ENCODE peak calls at places on chromosome 22, in four cellular contexts. O is NCI-H1105, S is nephron progenitor cell, B is non-pigmented ciliary epithelial cell. D is an unnamed sample.

GRCh38 chr22:23500508-23501208 is 79.4 kb downstream of the IGLL1 start:
- DNase-seq in O (peak; percentile 62), S (no peak), B (no peak), D (no peak)

GRCh38 chr22:20015971-20016733 is 471 bp downstream of the ARVCF start:
- DNase-seq in O (peak; percentile 20), S (peak; percentile 62), B (no peak), D (peak; percentile 73)

GRCh38 chr22:37237371-37238268 is 6.4 kb downstream of the RAC2 start:
- DNase-seq in O (no peak), S (no peak), B (no peak), D (no peak)

GRCh38 chr22:38828616-38829205 is 15.1 kb downstream of the NPTXR start:
- DNase-seq in O (no peak), S (no peak), B (no peak), D (no peak)

GRCh38 chr22:44180706-44181032 is at the start of gene PARVG:
- DNase-seq in O (no peak), S (no peak), B (no peak), D (no peak)

GRCh38 chr22:35592418-35592967 is 24.6 kb downstream of the MB start:
- DNase-seq in O (no peak), S (no peak), B (no peak), D (no peak)

GRCh38 chr22:17257091-17257490 is 37.9 kb upstream of the ADA2 start:
- DNase-seq in O (no peak), S (no peak), B (no peak), D (no peak)

GRCh38 chr22:19065929-19066328 is 56.3 kb downstream of the DGCR2 start:
- DNase-seq in O (no peak), S (no peak), B (no peak), D (no peak)

GRCh38 chr22:44278234-44279058 is 34.3 kb downstream of the SHISAL1 start:
- DNase-seq in O (no peak), S (no peak), B (no peak), D (no peak)

GRCh38 chr22:25972397-25972796 is 196.9 kb upstream of the SEZ6L start:
- DNase-seq in O (no peak), S (no peak), B (no peak), D (no peak)

GRCh38 chr22:36775589-36775965 is 342 bp downstream of the IFT27 start:
- DNase-seq in O (peak; percentile 53), S (peak; percentile 53), B (no peak), D (no peak)

GRCh38 chr22:19287889-19288288 is 3.6 kb downstream of the CLTCL1 start:
- DNase-seq in O (no peak), S (no peak), B (peak; percentile 73), D (no peak)

GRCh38 chr22:31676700-31677099 is 14.7 kb upstream of the PISD start:
- DNase-seq in O (no peak), S (peak; percentile 61), B (peak; percentile 81), D (peak; percentile 89)

GRCh38 chr22:17845790-17846189 is 71.5 kb upstream of the BID start:
- DNase-seq in O (no peak), S (no peak), B (no peak), D (no peak)

GRCh38 chr22:22463855-22464540 is 44.5 kb downstream of the ZNF280B start:
- DNase-seq in O (peak; percentile 38), S (peak; percentile 75), B (peak; percentile 10), D (peak; percentile 73)

GRCh38 chr22:41542224-41542623 is 2.0 kb downstream of the POLR3H start:
- DNase-seq in O (no peak), S (no peak), B (no peak), D (no peak)

GRCh38 chr22:47213571-47214230 is 451.3 kb downstream of the TBC1D22A start:
- DNase-seq in O (peak; percentile 7), S (no peak), B (no peak), D (peak; percentile 43)

D was measured in ecto neural progenitor cell.